ENCODE peak calls at places on chromosomes 12 and 14, in four cellular contexts. R is GM12891, I is K562, F is GM12878. B is an unnamed sample.

GRCh38 chr12:49367381-49368239 is at the start of gene SPATS2:
- DNase-seq in R (no peak), F (no peak), I (no peak), B (no peak)

GRCh38 chr14:35158951-35159653 is 36.8 kb downstream of the PRORP start:
- DNase-seq in R (no peak), F (no peak), I (no peak), B (no peak)

GRCh38 chr12:104687823-104688573 is 231.2 kb downstream of the CHST11 start:
- DNase-seq in R (no peak), I (no peak), F (no peak), B (peak)

GRCh38 chr12:93682846-93683261 is 5.7 kb downstream of the CRADD start:
- DNase-seq in F (no peak), I (no peak), R (no peak), B (no peak)

GRCh38 chr12:118534003-118534402 is 157.6 kb downstream of the SUDS3 start:
- DNase-seq in F (no peak), I (no peak), R (no peak), B (no peak)

GRCh38 chr12:93323625-93324165 is 54.0 kb upstream of the NUDT4 start:
- DNase-seq in R (no peak), I (no peak), F (no peak), B (no peak)

GRCh38 chr12:46342562-46343033 is 30.0 kb downstream of the SLC38A2 start:
- DNase-seq in I (no peak), R (no peak), F (no peak), B (peak)

GRCh38 chr12:2647186-2647585 is 147.6 kb upstream of the FKBP4 start:
- DNase-seq in I (no peak), R (no peak), F (no peak), B (no peak)

GRCh38 chr12:31588976-31589375 is 2.0 kb downstream of the DENND5B start:
- DNase-seq in R (no peak), I (no peak), F (no peak), B (no peak)

GRCh38 chr12:113500662-113501435 is 29.2 kb upstream of the LHX5 start:
- DNase-seq in I (no peak), F (no peak), R (no peak), B (no peak)

GRCh38 chr12:12872139-12872933 is 19.0 kb upstream of the GPRC5A start:
- DNase-seq in R (no peak), F (no peak), I (no peak), B (no peak)

GRCh38 chr12:105445261-105446015 is 114.9 kb downstream of the C12orf75 start:
- DNase-seq in I (no peak), F (no peak), R (no peak), B (no peak)

GRCh38 chr12:32566663-32567634 is 112.2 kb upstream of the DNM1L start:
- DNase-seq in R (no peak), I (no peak), F (no peak), B (no peak)

GRCh38 chr12:109582636-109583035 is 9.0 kb downstream of the MVK start:
- DNase-seq in R (no peak), I (peak), F (no peak), B (no peak)

DNA sequence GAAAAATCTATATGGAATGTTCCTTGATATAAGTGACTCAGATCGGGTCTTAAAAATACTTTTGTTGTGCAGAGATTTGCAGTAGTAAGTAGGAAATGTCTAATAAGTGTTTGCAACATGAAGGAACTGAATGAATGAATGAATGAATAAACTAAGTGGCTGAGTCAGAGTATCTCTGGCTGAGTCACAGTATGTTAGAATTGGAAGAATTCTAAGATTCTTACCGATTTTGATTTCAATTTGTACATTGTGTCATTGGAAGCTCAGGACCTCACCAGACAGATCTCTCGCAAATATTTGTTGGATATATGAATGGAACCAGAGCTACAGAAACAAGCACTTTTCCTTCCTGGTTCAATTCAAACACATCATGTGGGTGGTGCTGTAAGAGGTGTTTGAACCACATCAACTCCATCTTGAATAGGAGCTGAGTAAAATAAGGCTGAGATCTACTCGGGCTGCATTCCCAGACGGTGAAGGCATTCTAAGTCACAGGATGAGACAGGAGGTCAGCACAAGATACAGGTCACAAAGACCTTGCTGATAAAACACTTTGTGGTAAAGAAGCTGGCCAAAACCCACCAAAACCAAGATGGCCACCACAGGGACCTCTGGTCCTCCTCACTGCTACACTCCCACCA is 123.9 kb upstream of the FOXN3 start:
- DNase-seq in F (no peak), R (no peak), I (no peak), B (no peak)
- TF ChIP-seq SPI1 in F (no peak), R (no peak), I (no peak), B (no peak)

GRCh38 chr12:57985685-57986084 is 44.3 kb downstream of the ATP23 start:
- DNase-seq in R (no peak), F (no peak), I (no peak), B (no peak)

GRCh38 chr12:57984629-57985151 is 43.3 kb downstream of the ATP23 start:
- DNase-seq in F (no peak), R (no peak), I (no peak), B (no peak)

GRCh38 chr12:57989837-57990236 is 48.5 kb downstream of the ATP23 start:
- DNase-seq in I (no peak), F (no peak), R (no peak), B (no peak)

GRCh38 chr12:57983150-57983857 is 41.9 kb downstream of the ATP23 start:
- DNase-seq in R (no peak), I (peak), F (no peak), B (no peak)

GRCh38 chr12:57983858-57984505 is 42.6 kb downstream of the ATP23 start:
- DNase-seq in I (no peak), F (no peak), R (no peak), B (no peak)
- TF ChIP-seq SPI1 in I (no peak), F (no peak), R (no peak), B (no peak)

GRCh38 chr12:52608161-52608560 is 6.9 kb upstream of the KRT72 start:
- DNase-seq in R (no peak), I (no peak), F (no peak), B (no peak)

GRCh38 chr12:52607314-52607713 is 6.1 kb upstream of the KRT72 start:
- DNase-seq in I (no peak), R (no peak), F (no peak), B (no peak)

GRCh38 chr12:52605542-52605941 is 4.3 kb upstream of the KRT72 start:
- DNase-seq in I (no peak), F (no peak), R (no peak), B (no peak)

GRCh38 chr12:52604859-52605258 is 3.6 kb upstream of the KRT72 start:
- DNase-seq in F (no peak), I (peak), R (no peak), B (no peak)

DNA sequence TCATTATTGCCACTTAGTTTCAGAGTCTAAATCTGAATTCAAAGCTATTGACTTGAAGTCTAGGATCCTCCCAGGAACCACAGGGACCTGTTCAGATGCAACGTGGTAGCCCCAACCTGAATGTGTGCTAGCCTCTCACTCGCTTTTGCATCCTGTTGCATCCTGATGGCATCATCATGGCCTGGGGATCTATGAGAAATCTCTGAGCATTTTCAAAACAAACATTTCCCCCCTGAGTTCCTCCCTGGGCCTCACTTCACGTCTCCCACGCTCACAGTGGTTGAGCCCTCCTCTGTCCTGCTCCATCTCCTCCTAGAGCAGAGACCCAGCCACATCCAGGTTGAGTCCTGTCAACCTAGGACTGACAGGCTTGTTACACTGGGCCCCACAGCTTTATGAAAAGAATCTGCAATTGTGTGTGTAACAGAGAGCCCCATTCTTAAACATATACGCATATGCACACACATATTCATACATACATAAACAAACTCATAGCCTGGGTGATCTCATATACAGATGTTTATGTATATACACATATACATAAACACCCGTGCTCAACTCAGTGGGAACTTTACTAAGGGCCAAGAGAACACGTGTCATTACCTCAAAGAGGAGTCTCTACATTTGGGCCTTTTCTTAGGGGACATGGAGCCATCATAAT is 5.4 kb upstream of the KRT72 start:
- DNase-seq in R (no peak), F (no peak), I (no peak), B (no peak)
- TF ChIP-seq SPI1 in R (no peak), F (no peak), I (no peak), B (no peak)

GRCh38 chr14:104436047-104436531 is 143.5 kb upstream of the C14orf180 start:
- DNase-seq in R (no peak), F (no peak), I (peak), B (no peak)
- TF ChIP-seq SPI1 in R (no peak), F (no peak), I (no peak), B (no peak)

DNA sequence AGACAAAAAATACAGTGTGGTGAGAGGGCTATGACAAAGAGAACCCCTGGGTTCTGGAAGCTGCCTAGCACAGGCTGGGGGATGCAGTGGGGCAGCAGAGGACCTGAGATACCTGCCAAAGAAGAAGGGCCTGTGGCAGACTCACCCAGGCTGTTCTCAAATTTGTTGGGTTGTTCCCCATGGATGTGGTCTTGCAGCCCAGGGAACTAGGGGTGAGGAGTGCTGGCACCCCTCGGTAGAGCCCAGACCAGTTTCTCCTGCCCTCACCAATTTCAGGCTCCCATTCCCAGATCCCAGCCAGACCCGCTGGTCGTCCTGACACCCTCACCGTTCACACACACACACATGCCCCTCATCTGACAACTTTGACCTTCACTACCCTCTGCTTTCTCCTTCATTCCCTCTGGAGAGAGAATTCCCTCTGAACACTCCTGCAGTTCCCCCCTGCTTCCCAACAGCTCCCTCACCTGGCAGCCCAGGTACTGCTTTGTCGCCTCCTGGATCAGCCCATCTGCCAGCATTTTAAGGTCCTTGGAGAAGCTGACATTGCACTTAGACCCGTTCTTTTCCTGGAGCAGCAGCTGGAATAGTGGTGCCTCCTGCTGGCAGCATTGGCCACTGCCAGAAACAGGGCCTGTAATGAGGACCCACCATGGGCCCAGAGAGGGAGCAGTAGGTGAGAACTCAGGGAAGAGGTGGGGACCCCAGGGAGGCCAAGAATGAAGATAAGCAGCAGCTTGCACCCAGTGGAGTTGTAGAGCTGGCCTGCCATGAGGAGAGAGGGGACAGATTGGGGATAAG is 5.9 kb upstream of the GDF11 start:
- DNase-seq in R (no peak), I (peak), F (no peak), B (peak)
- TF ChIP-seq SPI1 in R (no peak), I (peak), F (no peak), B (no peak)